ENCODE peak calls at places on chromosomes 3 and 15, in ten cellular contexts. One of them, this sample, is unnamed.

GRCh38 chr3:55332191-55332590 is 154.9 kb downstream of the WNT5A start:
- DNase-seq in GOT3: no peak
- DNase-seq in neuronal stem cell: no peak
- DNase-seq in DMS153: no peak
- DNase-seq in NAMALWA: no peak
- DNase-seq in breast epithelium: no peak
- DNase-seq in endothelial cell: no peak
- DNase-seq in upper lobe of right lung: no peak
- DNase-seq in stimulated activated CD8-positive, alpha-beta memory T cell treated with anti-CD3 and anti-CD28 coated beads, Interleukin-7, amount 100 ng/mL, for 24 hours: no peak
- DNase-seq in lung: no peak
- DNase-seq in this sample: no peak

GRCh38 chr15:39625856-39626255 is 45.0 kb downstream of the THBS1 start:
- DNase-seq in GOT3: no peak
- DNase-seq in neuronal stem cell: no peak
- DNase-seq in DMS153: no peak
- DNase-seq in NAMALWA: no peak
- DNase-seq in breast epithelium: no peak
- DNase-seq in endothelial cell: no peak
- DNase-seq in upper lobe of right lung: no peak
- DNase-seq in stimulated activated CD8-positive, alpha-beta memory T cell treated with anti-CD3 and anti-CD28 coated beads, Interleukin-7, amount 100 ng/mL, for 24 hours: no peak
- DNase-seq in lung: no peak
- DNase-seq in this sample: no peak

GRCh38 chr15:84773716-84774115 is 25.3 kb downstream of the ZNF592 start:
- DNase-seq in GOT3: no peak
- DNase-seq in neuronal stem cell: no peak
- DNase-seq in DMS153: no peak
- DNase-seq in NAMALWA: no peak
- DNase-seq in breast epithelium: no peak
- DNase-seq in endothelial cell: no peak
- DNase-seq in upper lobe of right lung: no peak
- DNase-seq in stimulated activated CD8-positive, alpha-beta memory T cell treated with anti-CD3 and anti-CD28 coated beads, Interleukin-7, amount 100 ng/mL, for 24 hours: no peak
- DNase-seq in lung: no peak
- DNase-seq in this sample: peak

GRCh38 chr15:32825219-32825618 is 107.4 kb downstream of the GREM1 start:
- DNase-seq in GOT3: no peak
- DNase-seq in neuronal stem cell: no peak
- DNase-seq in DMS153: no peak
- DNase-seq in NAMALWA: no peak
- DNase-seq in breast epithelium: no peak
- DNase-seq in endothelial cell: no peak
- DNase-seq in upper lobe of right lung: no peak
- DNase-seq in stimulated activated CD8-positive, alpha-beta memory T cell treated with anti-CD3 and anti-CD28 coated beads, Interleukin-7, amount 100 ng/mL, for 24 hours: no peak
- DNase-seq in lung: no peak
- DNase-seq in this sample: no peak

GRCh38 chr3:39287216-39287858 is 7.5 kb upstream of the CX3CR1 start:
- DNase-seq in GOT3: no peak
- DNase-seq in neuronal stem cell: no peak
- DNase-seq in DMS153: no peak
- DNase-seq in NAMALWA: no peak
- DNase-seq in breast epithelium: no peak
- DNase-seq in endothelial cell: no peak
- DNase-seq in upper lobe of right lung: no peak
- DNase-seq in stimulated activated CD8-positive, alpha-beta memory T cell treated with anti-CD3 and anti-CD28 coated beads, Interleukin-7, amount 100 ng/mL, for 24 hours: no peak
- DNase-seq in lung: no peak
- DNase-seq in this sample: no peak

GRCh38 chr15:79994651-79995050 is 23.7 kb upstream of the BCL2A1 start:
- DNase-seq in GOT3: no peak
- DNase-seq in neuronal stem cell: no peak
- DNase-seq in DMS153: no peak
- DNase-seq in NAMALWA: no peak
- DNase-seq in breast epithelium: peak
- DNase-seq in endothelial cell: no peak
- DNase-seq in upper lobe of right lung: no peak
- DNase-seq in stimulated activated CD8-positive, alpha-beta memory T cell treated with anti-CD3 and anti-CD28 coated beads, Interleukin-7, amount 100 ng/mL, for 24 hours: no peak
- DNase-seq in lung: no peak
- DNase-seq in this sample: no peak

GRCh38 chr15:99454941-99455795 is 110.6 kb upstream of the MEF2A start:
- DNase-seq in GOT3: peak
- DNase-seq in neuronal stem cell: no peak
- DNase-seq in DMS153: no peak
- DNase-seq in NAMALWA: no peak
- DNase-seq in breast epithelium: peak
- DNase-seq in endothelial cell: no peak
- DNase-seq in upper lobe of right lung: peak
- DNase-seq in stimulated activated CD8-positive, alpha-beta memory T cell treated with anti-CD3 and anti-CD28 coated beads, Interleukin-7, amount 100 ng/mL, for 24 hours: no peak
- DNase-seq in lung: peak
- DNase-seq in this sample: no peak

GRCh38 chr3:109195812-109196211 is 59.3 kb downstream of the C3orf85 start:
- DNase-seq in GOT3: no peak
- DNase-seq in neuronal stem cell: no peak
- DNase-seq in DMS153: no peak
- DNase-seq in NAMALWA: no peak
- DNase-seq in breast epithelium: no peak
- DNase-seq in endothelial cell: no peak
- DNase-seq in upper lobe of right lung: no peak
- DNase-seq in stimulated activated CD8-positive, alpha-beta memory T cell treated with anti-CD3 and anti-CD28 coated beads, Interleukin-7, amount 100 ng/mL, for 24 hours: no peak
- DNase-seq in lung: no peak
- DNase-seq in this sample: no peak

GRCh38 chr15:31488437-31489204 is 162.0 kb downstream of the KLF13 start:
- DNase-seq in GOT3: peak
- DNase-seq in neuronal stem cell: peak
- DNase-seq in DMS153: peak
- DNase-seq in NAMALWA: peak
- DNase-seq in breast epithelium: peak
- DNase-seq in endothelial cell: peak
- DNase-seq in upper lobe of right lung: peak
- DNase-seq in stimulated activated CD8-positive, alpha-beta memory T cell treated with anti-CD3 and anti-CD28 coated beads, Interleukin-7, amount 100 ng/mL, for 24 hours: no peak
- DNase-seq in lung: peak
- DNase-seq in this sample: peak

GRCh38 chr3:129558772-129559564 is 16.0 kb downstream of the H1-8 start:
- DNase-seq in GOT3: no peak
- DNase-seq in neuronal stem cell: no peak
- DNase-seq in DMS153: no peak
- DNase-seq in NAMALWA: peak
- DNase-seq in breast epithelium: no peak
- DNase-seq in endothelial cell: no peak
- DNase-seq in upper lobe of right lung: no peak
- DNase-seq in stimulated activated CD8-positive, alpha-beta memory T cell treated with anti-CD3 and anti-CD28 coated beads, Interleukin-7, amount 100 ng/mL, for 24 hours: no peak
- DNase-seq in lung: no peak
- DNase-seq in this sample: no peak

GRCh38 chr3:132174500-132174899 is 139.7 kb upstream of the CPNE4 start:
- DNase-seq in GOT3: no peak
- DNase-seq in neuronal stem cell: no peak
- DNase-seq in DMS153: no peak
- DNase-seq in NAMALWA: no peak
- DNase-seq in breast epithelium: no peak
- DNase-seq in endothelial cell: no peak
- DNase-seq in upper lobe of right lung: no peak
- DNase-seq in stimulated activated CD8-positive, alpha-beta memory T cell treated with anti-CD3 and anti-CD28 coated beads, Interleukin-7, amount 100 ng/mL, for 24 hours: no peak
- DNase-seq in lung: no peak
- DNase-seq in this sample: no peak

GRCh38 chr15:87573534-87573933 is 683.0 kb downstream of the NTRK3 start:
- DNase-seq in GOT3: no peak
- DNase-seq in neuronal stem cell: no peak
- DNase-seq in DMS153: no peak
- DNase-seq in NAMALWA: no peak
- DNase-seq in breast epithelium: no peak
- DNase-seq in endothelial cell: no peak
- DNase-seq in upper lobe of right lung: no peak
- DNase-seq in stimulated activated CD8-positive, alpha-beta memory T cell treated with anti-CD3 and anti-CD28 coated beads, Interleukin-7, amount 100 ng/mL, for 24 hours: no peak
- DNase-seq in lung: no peak
- DNase-seq in this sample: no peak

GRCh38 chr3:197031315-197032285 is 2.0 kb upstream of the MELTF start:
- DNase-seq in GOT3: no peak
- DNase-seq in neuronal stem cell: no peak
- DNase-seq in DMS153: no peak
- DNase-seq in NAMALWA: peak
- DNase-seq in breast epithelium: peak
- DNase-seq in endothelial cell: no peak
- DNase-seq in upper lobe of right lung: no peak
- DNase-seq in stimulated activated CD8-positive, alpha-beta memory T cell treated with anti-CD3 and anti-CD28 coated beads, Interleukin-7, amount 100 ng/mL, for 24 hours: no peak
- DNase-seq in lung: peak
- DNase-seq in this sample: peak

This sample was measured in GM20000.